ENCODE peak calls at places on chromosome 15, in four cellular contexts. One of them, this sample, is unnamed.

GRCh38 chr15:96349933-96350292 is 19.4 kb downstream of the NR2F2 start:
- DNase-seq in fibroblast of the conjunctiva: no peak
- DNase-seq in M059J: no peak
- DNase-seq in GM12864: no peak
- DNase-seq in this sample: no peak

GRCh38 chr15:98728107-98728810 is 79.9 kb downstream of the IGF1R start:
- DNase-seq in fibroblast of the conjunctiva: no peak
- DNase-seq in M059J: no peak
- DNase-seq in GM12864: no peak
- DNase-seq in this sample: no peak

GRCh38 chr15:45919806-45920205 is 285.0 kb downstream of the SQOR start:
- DNase-seq in fibroblast of the conjunctiva: no peak
- DNase-seq in M059J: peak; percentile 95
- DNase-seq in GM12864: no peak
- DNase-seq in this sample: no peak

GRCh38 chr15:73717206-73717605 is 33.0 kb downstream of the CD276 start:
- DNase-seq in fibroblast of the conjunctiva: no peak
- DNase-seq in M059J: no peak
- DNase-seq in GM12864: no peak
- DNase-seq in this sample: no peak

GRCh38 chr15:60660290-60661051 is 181.5 kb upstream of the ICE2 start:
- DNase-seq in fibroblast of the conjunctiva: peak; percentile 44
- DNase-seq in M059J: peak; percentile 8
- DNase-seq in GM12864: no peak
- DNase-seq in this sample: peak; percentile 74

GRCh38 chr15:70156781-70157261 is 59.1 kb upstream of the TLE3 start:
- DNase-seq in fibroblast of the conjunctiva: no peak
- DNase-seq in M059J: peak; percentile 37
- DNase-seq in GM12864: no peak
- DNase-seq in this sample: peak; percentile 68

GRCh38 chr15:48811325-48811938 is 563 bp upstream of the CEP152 start:
- DNase-seq in fibroblast of the conjunctiva: no peak
- DNase-seq in M059J: peak; percentile 16
- DNase-seq in GM12864: no peak
- DNase-seq in this sample: no peak

GRCh38 chr15:33098082-33099058 is 96.1 kb downstream of the FMN1 start:
- DNase-seq in fibroblast of the conjunctiva: peak; percentile 24
- DNase-seq in M059J: peak; percentile 91
- DNase-seq in GM12864: no peak
- DNase-seq in this sample: no peak

GRCh38 chr15:62878070-62878469 is 164.5 kb upstream of the TPM1 start:
- DNase-seq in fibroblast of the conjunctiva: no peak
- DNase-seq in M059J: no peak
- DNase-seq in GM12864: no peak
- DNase-seq in this sample: no peak

GRCh38 chr15:26295331-26295730 is 432.2 kb upstream of the ATP10A start:
- DNase-seq in fibroblast of the conjunctiva: no peak
- DNase-seq in M059J: no peak
- DNase-seq in GM12864: no peak
- DNase-seq in this sample: no peak

GRCh38 chr15:42385980-42386695 is 26.8 kb downstream of the CAPN3 start:
- DNase-seq in fibroblast of the conjunctiva: no peak
- DNase-seq in M059J: no peak
- DNase-seq in GM12864: no peak
- DNase-seq in this sample: no peak

GRCh38 chr15:79535536-79535935 is 103.4 kb downstream of the MINAR1 start:
- DNase-seq in fibroblast of the conjunctiva: no peak
- DNase-seq in M059J: peak; percentile 3
- DNase-seq in GM12864: no peak
- DNase-seq in this sample: no peak

GRCh38 chr15:40999190-40999589 is 45.9 kb downstream of the CHAC1 start:
- DNase-seq in fibroblast of the conjunctiva: no peak
- DNase-seq in M059J: peak; percentile 77
- DNase-seq in GM12864: no peak
- DNase-seq in this sample: no peak

GRCh38 chr15:71355268-71355667 is 240.0 kb downstream of the THSD4 start:
- DNase-seq in fibroblast of the conjunctiva: no peak
- DNase-seq in M059J: no peak
- DNase-seq in GM12864: no peak
- DNase-seq in this sample: no peak

GRCh38 chr15:61524091-61524490 is 295.0 kb upstream of the RORA start:
- DNase-seq in fibroblast of the conjunctiva: no peak
- DNase-seq in M059J: no peak
- DNase-seq in GM12864: no peak
- DNase-seq in this sample: no peak

GRCh38 chr15:75349851-75350588 is 3.2 kb downstream of the NEIL1 start:
- DNase-seq in fibroblast of the conjunctiva: no peak
- DNase-seq in M059J: no peak
- DNase-seq in GM12864: peak; percentile 64
- DNase-seq in this sample: no peak

GRCh38 chr15:70522323-70522966 is 240.9 kb downstream of the UACA start:
- DNase-seq in fibroblast of the conjunctiva: no peak
- DNase-seq in M059J: no peak
- DNase-seq in GM12864: no peak
- DNase-seq in this sample: no peak

GRCh38 chr15:59539799-59540198 is 71.8 kb upstream of the GCNT3 start:
- DNase-seq in fibroblast of the conjunctiva: no peak
- DNase-seq in M059J: peak; percentile 30
- DNase-seq in GM12864: no peak
- DNase-seq in this sample: no peak

GRCh38 chr15:31486906-31487695 is 160.5 kb downstream of the KLF13 start:
- DNase-seq in fibroblast of the conjunctiva: no peak
- DNase-seq in M059J: no peak
- DNase-seq in GM12864: no peak
- DNase-seq in this sample: no peak

GRCh38 chr15:42068601-42069000 is 25.8 kb downstream of the PLA2G4D start:
- DNase-seq in fibroblast of the conjunctiva: no peak
- DNase-seq in M059J: no peak
- DNase-seq in GM12864: no peak
- DNase-seq in this sample: no peak

GRCh38 chr15:37758412-37758811 is 176.0 kb upstream of the TMCO5A start:
- DNase-seq in fibroblast of the conjunctiva: no peak
- DNase-seq in M059J: no peak
- DNase-seq in GM12864: no peak
- DNase-seq in this sample: no peak

GRCh38 chr15:62119224-62119925 is 45.7 kb downstream of the C2CD4B start:
- DNase-seq in fibroblast of the conjunctiva: peak; percentile 94
- DNase-seq in M059J: peak; percentile 94
- DNase-seq in GM12864: no peak
- DNase-seq in this sample: peak; percentile 26

GRCh38 chr15:71051539-71051938 is 63.7 kb upstream of the THSD4 start:
- DNase-seq in fibroblast of the conjunctiva: no peak
- DNase-seq in M059J: peak; percentile 50
- DNase-seq in GM12864: no peak
- DNase-seq in this sample: no peak

GRCh38 chr15:51533672-51534398 is 88.7 kb downstream of the DMXL2 start:
- DNase-seq in fibroblast of the conjunctiva: no peak
- DNase-seq in M059J: no peak
- DNase-seq in GM12864: no peak
- DNase-seq in this sample: no peak

GRCh38 chr15:49471733-49472132 is 48.7 kb downstream of the FGF7 start:
- DNase-seq in fibroblast of the conjunctiva: no peak
- DNase-seq in M059J: no peak
- DNase-seq in GM12864: peak; percentile 25
- DNase-seq in this sample: no peak

GRCh38 chr15:90230071-90230494 is 3.7 kb downstream of the CIB1 start:
- DNase-seq in fibroblast of the conjunctiva: no peak
- DNase-seq in M059J: no peak
- DNase-seq in GM12864: no peak
- DNase-seq in this sample: peak; percentile 92

GRCh38 chr15:25863067-25863967 is at the start of gene ATP10A:
- DNase-seq in fibroblast of the conjunctiva: no peak
- DNase-seq in M059J: no peak
- DNase-seq in GM12864: no peak
- DNase-seq in this sample: no peak

GRCh38 chr15:38547255-38547997 is 17.2 kb downstream of the RASGRP1 start:
- DNase-seq in fibroblast of the conjunctiva: no peak
- DNase-seq in M059J: peak; percentile 75
- DNase-seq in GM12864: no peak
- DNase-seq in this sample: no peak

GRCh38 chr15:59537384-59537783 is 74.2 kb upstream of the GCNT3 start:
- DNase-seq in fibroblast of the conjunctiva: no peak
- DNase-seq in M059J: no peak
- DNase-seq in GM12864: no peak
- DNase-seq in this sample: no peak

GRCh38 chr15:78365931-78366330 is 25.8 kb downstream of the CRABP1 start:
- DNase-seq in fibroblast of the conjunctiva: no peak
- DNase-seq in M059J: peak; percentile 24
- DNase-seq in GM12864: no peak
- DNase-seq in this sample: no peak

GRCh38 chr15:88769161-88769971 is 33.9 kb upstream of the ACAN start:
- DNase-seq in fibroblast of the conjunctiva: no peak
- DNase-seq in M059J: no peak
- DNase-seq in GM12864: no peak
- DNase-seq in this sample: no peak

GRCh38 chr15:82045179-82045891 is 483 bp downstream of the MEX3B start:
- DNase-seq in fibroblast of the conjunctiva: no peak
- DNase-seq in M059J: peak; percentile 45
- DNase-seq in GM12864: no peak
- DNase-seq in this sample: peak; percentile 21

GRCh38 chr15:63041402-63041977 is 1.1 kb upstream of the TPM1 start:
- DNase-seq in fibroblast of the conjunctiva: no peak
- DNase-seq in M059J: no peak
- DNase-seq in GM12864: no peak
- DNase-seq in this sample: no peak

GRCh38 chr15:97940993-97941392 is 19.5 kb upstream of the ARRDC4 start:
- DNase-seq in fibroblast of the conjunctiva: no peak
- DNase-seq in M059J: no peak
- DNase-seq in GM12864: no peak
- DNase-seq in this sample: no peak

GRCh38 chr15:57306305-57306943 is 69.9 kb upstream of the CGNL1 start:
- DNase-seq in fibroblast of the conjunctiva: no peak
- DNase-seq in M059J: peak; percentile 71
- DNase-seq in GM12864: no peak
- DNase-seq in this sample: peak; percentile 78

GRCh38 chr15:75694241-75695182 is 18.1 kb downstream of the CSPG4 start:
- DNase-seq in fibroblast of the conjunctiva: peak; percentile 97
- DNase-seq in M059J: peak; percentile 98
- DNase-seq in GM12864: no peak
- DNase-seq in this sample: peak; percentile 94

GRCh38 chr15:33111051-33111451 is 83.5 kb downstream of the FMN1 start:
- DNase-seq in fibroblast of the conjunctiva: no peak
- DNase-seq in M059J: no peak
- DNase-seq in GM12864: no peak
- DNase-seq in this sample: no peak